ENCODE peak calls at places on chromosomes 5 and 9, in four cellular contexts. E is GM12878, K is K562, M is HepG2. H is an unnamed sample.

GRCh38 chr5:173028811-173029327 is 27.3 kb upstream of the CREBRF start:
- ATAC-seq in E (no peak), K (peak; percentile 20), M (no peak), H (no peak)

GRCh38 chr9:105063665-105064247 is 135.8 kb upstream of the ABCA1 start:
- ATAC-seq in E (peak; percentile 57), K (no peak), M (peak; percentile 10), H (peak; percentile 57)

GRCh38 chr9:121609845-121610637 is 41.4 kb upstream of the DAB2IP start:
- ATAC-seq in E (no peak), K (no peak), M (peak; percentile 88), H (peak; percentile 86)

GRCh38 chr5:69359699-69360098 is 9.6 kb downstream of the AK6 start:
- ATAC-seq in E (no peak), K (no peak), M (no peak), H (no peak)

GRCh38 chr5:80399553-80400239 is 8.2 kb upstream of the ZFYVE16 start:
- ATAC-seq in E (peak; percentile 99), K (peak; percentile 82), M (no peak), H (peak; percentile 51)

GRCh38 chr9:117528225-117528624 is 113.4 kb upstream of the ASTN2 start:
- ATAC-seq in E (no peak), K (no peak), M (no peak), H (no peak)

GRCh38 chr5:62334082-62334481 is 28.1 kb downstream of the KIF2A start:
- ATAC-seq in E (no peak), K (no peak), M (no peak), H (no peak)

GRCh38 chr5:148853868-148854267 is 27.5 kb downstream of the ADRB2 start:
- ATAC-seq in E (peak; percentile 26), K (no peak), M (no peak), H (no peak)

GRCh38 chr9:19114680-19115270 is 12.1 kb upstream of the HAUS6 start:
- ATAC-seq in E (no peak), K (no peak), M (peak; percentile 2), H (no peak)

GRCh38 chr5:149298857-149299404 is 27.3 kb downstream of the AFAP1L1 start:
- ATAC-seq in E (no peak), K (no peak), M (peak; percentile 70), H (peak; percentile 69)

GRCh38 chr5:41883940-41884339 is 13.7 kb upstream of the OXCT1 start:
- ATAC-seq in E (no peak), K (no peak), M (no peak), H (no peak)

GRCh38 chr5:5183933-5184332 is 43.8 kb downstream of the ADAMTS16 start:
- ATAC-seq in E (no peak), K (no peak), M (no peak), H (no peak)

GRCh38 chr9:38706493-38706892 is 13.4 kb downstream of the FAM240B start:
- ATAC-seq in E (no peak), K (no peak), M (peak; percentile 32), H (no peak)

GRCh38 chr9:89747589-89747988 is 142.8 kb downstream of the GADD45G start:
- ATAC-seq in E (no peak), K (no peak), M (no peak), H (no peak)

GRCh38 chr9:4927043-4927471 is 58.0 kb upstream of the JAK2 start:
- ATAC-seq in E (peak; percentile 69), K (peak; percentile 85), M (no peak), H (no peak)

GRCh38 chr9:96604005-96604320 is 15.7 kb downstream of the CDC14B start:
- ATAC-seq in E (no peak), K (no peak), M (no peak), H (peak; percentile 91)

GRCh38 chr5:162068412-162068811 is 839 bp downstream of the GABRG2 start:
- ATAC-seq in E (peak; percentile 84), K (no peak), M (peak; percentile 75), H (no peak)

GRCh38 chr5:180353963-180354574 is 933 bp upstream of the GFPT2 start:
- ATAC-seq in E (no peak), K (no peak), M (no peak), H (no peak)

GRCh38 chr9:68780735-68781134 is 75.7 kb downstream of the PIP5K1B start:
- ATAC-seq in E (peak; percentile 7), K (peak; percentile 23), M (peak; percentile 39), H (no peak)

GRCh38 chr5:111829701-111830100 is 72.7 kb upstream of the NREP start:
- ATAC-seq in E (no peak), K (no peak), M (no peak), H (no peak)

GRCh38 chr5:66931651-66932050 is 264.9 kb downstream of the CD180 start:
- ATAC-seq in E (no peak), K (no peak), M (no peak), H (no peak)

GRCh38 chr5:10377081-10377480 is 23.6 kb downstream of the MARCHF6 start:
- ATAC-seq in E (peak; percentile 16), K (peak; percentile 63), M (no peak), H (no peak)

GRCh38 chr5:9439651-9440292 is 106.1 kb downstream of the SEMA5A start:
- ATAC-seq in E (no peak), K (no peak), M (no peak), H (no peak)

GRCh38 chr9:90433398-90433890 is 209.2 kb downstream of the DIRAS2 start:
- ATAC-seq in E (no peak), K (peak; percentile 59), M (no peak), H (no peak)

GRCh38 chr9:94806307-94806893 is 79.9 kb downstream of the AOPEP start:
- ATAC-seq in E (peak; percentile 49), K (no peak), M (no peak), H (no peak)

GRCh38 chr9:96668868-96669534 is 13.9 kb upstream of the PRXL2C start:
- ATAC-seq in E (no peak), K (no peak), M (peak; percentile 66), H (no peak)

GRCh38 chr9:118609355-118610044 is 759.7 kb downstream of the BRINP1 start:
- ATAC-seq in E (no peak), K (no peak), M (no peak), H (no peak)

GRCh38 chr5:1128977-1129724 is 17.3 kb upstream of the SLC12A7 start:
- ATAC-seq in E (no peak), K (no peak), M (no peak), H (no peak)

GRCh38 chr9:89635007-89635742 is 30.4 kb downstream of the GADD45G start:
- ATAC-seq in E (no peak), K (no peak), M (no peak), H (peak; percentile 6)

GRCh38 chr9:107340920-107341632 is 58.0 kb downstream of the RAD23B start:
- ATAC-seq in E (peak; percentile 92), K (peak; percentile 90), M (peak; percentile 67), H (peak; percentile 56)

GRCh38 chr5:177043958-177044357 is 21.5 kb downstream of the ZNF346 start:
- ATAC-seq in E (no peak), K (no peak), M (no peak), H (no peak)

GRCh38 chr5:177045628-177046027 is 23.1 kb downstream of the ZNF346 start:
- ATAC-seq in E (no peak), K (no peak), M (no peak), H (no peak)

DNA sequence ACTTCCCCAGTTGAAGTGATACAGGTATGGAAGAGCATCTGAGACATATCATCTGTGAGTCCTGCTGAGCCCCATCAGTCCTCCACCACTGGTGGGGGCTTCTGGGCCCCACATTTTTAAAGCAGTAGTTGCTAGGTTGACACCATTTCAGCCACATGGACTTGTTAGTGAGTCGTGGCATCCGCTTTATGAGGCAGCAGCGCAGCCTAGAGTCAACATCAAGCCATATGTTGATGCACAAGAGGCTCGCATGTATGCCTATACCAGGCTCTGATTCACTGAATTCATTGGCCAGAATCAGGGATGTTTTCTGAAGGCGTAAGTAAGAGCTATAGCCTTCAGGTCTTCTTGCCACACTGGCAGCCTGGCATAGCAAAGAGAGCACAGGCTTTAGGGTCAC is 26.8 kb downstream of the ZNF346 start:
- ATAC-seq in E (no peak), K (peak; percentile 55), M (no peak), H (no peak)
- H3K36me3 ChIP-seq in E (peaks cover 12% of the 10 kb centered on the region), K (peaks cover 76% of the 10 kb centered on the region), M (peaks cover 45% of the 10 kb centered on the region), H (peaks cover 99% of the 10 kb centered on the region)

GRCh38 chr9:93599571-93600403 is 23.4 kb downstream of the PHF2 start:
- ATAC-seq in E (no peak), K (peak; percentile 32), M (no peak), H (no peak)

GRCh38 chr9:93601063-93601462 is 24.7 kb downstream of the PHF2 start:
- ATAC-seq in E (no peak), K (no peak), M (no peak), H (no peak)

GRCh38 chr9:93598647-93599241 is 22.4 kb downstream of the PHF2 start:
- ATAC-seq in E (no peak), K (no peak), M (peak; percentile 22), H (peak; percentile 65)

GRCh38 chr9:93601666-93602065 is 25.3 kb downstream of the PHF2 start:
- ATAC-seq in E (no peak), K (no peak), M (no peak), H (no peak)

DNA sequence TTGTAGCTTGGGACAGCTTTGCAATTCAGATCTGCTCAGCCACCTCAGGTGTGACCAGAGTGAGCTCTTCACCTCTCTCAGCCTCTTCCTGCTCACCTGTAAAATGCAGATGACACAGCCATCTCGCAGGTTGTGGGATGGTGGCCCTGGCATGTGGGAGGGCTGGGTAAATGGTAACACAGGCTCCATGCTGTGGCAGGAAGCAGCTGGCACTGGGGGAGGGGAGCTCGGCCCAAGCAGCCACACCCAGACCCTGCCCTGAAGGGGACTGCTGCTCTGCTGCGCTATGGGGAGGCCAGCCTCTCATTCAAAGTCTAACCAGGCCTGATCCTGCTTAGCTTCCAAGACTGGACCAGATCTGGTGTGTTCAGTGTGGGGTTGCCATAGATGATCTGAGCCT is 24.1 kb downstream of the PHF2 start:
- ATAC-seq in E (peak; percentile 48), K (peak; percentile 48), M (no peak), H (no peak)
- H3K4me1 ChIP-seq in E (peaks cover 3% of the 10 kb centered on the region), K (peaks cover 11% of the 10 kb centered on the region), M (peaks cover 10% of the 10 kb centered on the region), H (peaks cover 64% of the 10 kb centered on the region)

DNA sequence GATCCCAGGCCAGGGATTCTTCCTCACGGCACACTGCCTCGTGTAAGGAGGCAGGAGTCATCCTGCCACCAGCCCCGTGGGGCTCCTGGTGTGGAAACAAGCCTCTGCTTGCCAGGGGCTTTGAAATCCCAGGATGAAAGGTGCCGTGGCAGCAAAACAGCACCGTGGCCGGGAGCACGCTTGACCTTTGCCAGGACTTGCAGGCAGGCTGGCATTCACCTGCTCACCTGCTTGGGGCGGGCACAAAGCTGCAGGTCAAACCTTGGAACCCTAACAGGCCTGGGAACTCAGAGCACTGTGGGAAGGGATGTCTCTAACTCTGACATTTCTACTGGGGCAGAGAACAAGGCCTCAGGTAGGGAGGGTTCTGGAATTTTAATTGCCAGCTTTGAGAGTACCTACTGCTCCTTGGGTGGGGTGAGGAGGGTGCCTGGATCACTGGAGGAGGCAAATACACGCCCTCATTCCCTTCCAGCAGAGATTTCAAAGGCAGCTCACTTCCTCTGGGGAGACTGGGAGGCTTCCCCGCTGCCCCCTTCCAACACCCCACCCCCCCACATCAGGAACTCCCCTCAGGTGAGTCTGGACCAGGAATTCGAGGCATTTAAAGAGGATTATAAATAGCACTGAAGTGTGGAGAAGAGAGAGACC is 45.6 kb upstream of the STXBP1 start:
- ATAC-seq in E (no peak), K (no peak), M (no peak), H (no peak)
- TF ChIP-seq EP300 in E (no peak), K (no peak), M (no peak), H (no peak)

DNA sequence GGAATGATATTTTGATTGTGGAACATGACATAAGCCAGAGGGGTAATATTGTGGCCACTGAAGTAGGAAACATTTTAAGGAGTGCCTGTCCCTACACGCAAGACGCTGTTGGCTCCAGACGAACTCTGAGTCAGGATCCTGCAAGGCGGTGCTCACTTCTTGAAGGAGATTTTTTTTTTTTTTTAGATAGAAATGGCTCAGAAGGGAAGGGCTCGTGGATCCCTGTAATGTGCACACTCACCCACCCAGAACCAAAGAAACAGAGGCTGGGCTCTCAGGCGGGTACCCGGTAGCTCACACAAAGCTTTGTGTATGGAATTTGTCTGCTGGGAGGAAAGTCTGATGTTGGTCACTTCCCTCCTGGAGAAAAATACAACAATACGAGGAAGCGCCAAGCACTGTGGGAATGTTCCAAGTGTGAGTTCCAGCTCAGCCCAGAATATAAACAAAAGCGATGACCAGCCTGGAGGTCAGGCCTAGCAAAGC is 25.7 kb downstream of the RAPGEF1 start:
- ATAC-seq in E (no peak), K (no peak), M (no peak), H (peak; percentile 90)
- H3K36me3 ChIP-seq in E (peaks cover 2% of the 10 kb centered on the region), K (no peaks in the 10 kb centered on the region), M (no peaks in the 10 kb centered on the region), H (no peaks in the 10 kb centered on the region)

H was measured in gastroesophageal sphincter.